ENCODE peak calls at places on chromosomes 5 and 9, in ten cellular contexts. O is prostate gland; K is astrocyte; L is ascending aorta; V is brain microvascular endothelial cell; F is K562; X is naive thymus-derived CD4-positive, alpha-beta T cell; Q is gastrocnemius medialis; S is neuronal stem cell; E is transverse colon. R is an unnamed sample. For H3K27me3, the result is how much of the 10 kb centered on the place peaks cover.

GRCh38 chr5:63959177-63959982 is 2.9 kb downstream of the HTR1A start:
- DNase-seq in O (no peak), E (no peak), K (no peak), F (no peak), S (peak), L (no peak), Q (no peak), X (no peak), V (no peak), R (no peak)

GRCh38 chr5:79499640-79500273 is 14.2 kb downstream of the HOMER1 start:
- DNase-seq in V (no peak), X (no peak), K (no peak), S (no peak), F (no peak), Q (no peak), L (no peak), O (no peak), E (no peak), R (no peak)

GRCh38 chr5:137263319-137263718 is 235.8 kb downstream of the SPOCK1 start:
- DNase-seq in O (no peak), K (no peak), V (no peak), X (no peak), L (no peak), S (no peak), E (no peak), Q (no peak), F (no peak), R (no peak)

GRCh38 chr5:32562841-32563240 is 22.5 kb upstream of the SUB1 start:
- DNase-seq in S (peak), V (no peak), O (no peak), L (no peak), F (no peak), K (peak), E (no peak), X (no peak), Q (no peak), R (peak)

GRCh38 chr9:116157436-116158138 is 4.0 kb downstream of the PAPPA start:
- DNase-seq in L (no peak), F (no peak), K (no peak), O (no peak), Q (no peak), E (no peak), X (no peak), V (peak), S (peak), R (peak)

GRCh38 chr5:160367261-160367660 is 3.2 kb downstream of the C1QTNF2 start:
- DNase-seq in F (no peak), K (no peak), L (no peak), S (no peak), Q (no peak), X (no peak), E (no peak), V (no peak), O (no peak), R (no peak)

GRCh38 chr9:100449420-100449819 is 22.5 kb downstream of the MSANTD3 start:
- DNase-seq in O (no peak), F (no peak), K (no peak), V (no peak), L (no peak), X (no peak), S (no peak), E (no peak), Q (no peak), R (no peak)

GRCh38 chr9:105295986-105296385 is 51.5 kb downstream of the SLC44A1 start:
- DNase-seq in L (no peak), E (no peak), S (no peak), F (no peak), X (no peak), V (peak), K (no peak), Q (no peak), O (no peak), R (peak)

GRCh38 chr5:54062958-54063357 is 247.4 kb downstream of the ARL15 start:
- DNase-seq in E (no peak), L (no peak), S (no peak), O (no peak), V (peak), Q (no peak), X (no peak), F (no peak), K (peak), R (peak)

GRCh38 chr5:148776780-148777179 is 49.6 kb upstream of the ADRB2 start:
- DNase-seq in E (no peak), L (no peak), Q (no peak), K (peak), F (no peak), S (no peak), X (no peak), V (peak), O (no peak), R (peak)

GRCh38 chr5:1110930-1111726 is 735 bp downstream of the SLC12A7 start:
- DNase-seq in Q (no peak), X (no peak), E (no peak), L (no peak), V (no peak), K (no peak), S (peak), F (peak), O (no peak), R (peak)

GRCh38 chr5:67255881-67256280 is 59.3 kb upstream of the CD180 start:
- DNase-seq in X (no peak), O (no peak), Q (no peak), L (no peak), F (no peak), V (no peak), E (no peak), K (peak), S (no peak), R (peak)

GRCh38 chr9:83281306-83282255 is 218.6 kb upstream of the RASEF start:
- DNase-seq in O (peak), S (no peak), K (peak), Q (peak), L (no peak), X (no peak), F (no peak), E (no peak), V (peak), R (peak)

GRCh38 chr5:145943674-145944121 is 7.3 kb downstream of the SH3RF2 start:
- DNase-seq in F (no peak), S (no peak), E (peak), K (no peak), X (no peak), O (no peak), Q (no peak), V (no peak), L (no peak), R (peak)

GRCh38 chr9:84710701-84711397 is 41.3 kb downstream of the NTRK2 start:
- DNase-seq in F (no peak), X (no peak), Q (no peak), K (peak), V (no peak), O (no peak), S (no peak), L (no peak), E (no peak), R (no peak)

GRCh38 chr5:100901851-100902341 is 1.2 kb downstream of the ST8SIA4 start:
- DNase-seq in S (peak), F (no peak), L (peak), E (peak), O (no peak), Q (no peak), V (no peak), X (peak), K (no peak), R (peak)

GRCh38 chr9:129458155-129458661 is 162.7 kb downstream of the C9orf50 start:
- DNase-seq in O (peak), V (peak), L (no peak), X (peak), F (no peak), Q (no peak), K (no peak), E (peak), S (no peak), R (peak)

GRCh38 chr5:33311893-33312292 is 128.9 kb upstream of the TARS1 start:
- DNase-seq in O (no peak), F (no peak), Q (no peak), E (no peak), V (peak), L (no peak), K (peak), X (no peak), S (no peak), R (peak)

GRCh38 chr5:150441813-150442698 is 7.5 kb downstream of the RPS14 start:
- DNase-seq in F (no peak), V (no peak), S (no peak), O (no peak), Q (peak), E (no peak), X (no peak), L (no peak), K (no peak), R (peak)

GRCh38 chr5:34598177-34598794 is 57.8 kb upstream of the RAI14 start:
- DNase-seq in Q (no peak), S (no peak), E (no peak), V (peak), X (no peak), L (no peak), O (no peak), K (peak), F (no peak), R (peak)

GRCh38 chr5:15837584-15838289 is 337.8 kb downstream of the FBXL7 start:
- DNase-seq in F (no peak), Q (no peak), K (peak), E (no peak), L (no peak), X (no peak), V (no peak), O (no peak), S (no peak), R (no peak)

GRCh38 chr5:145531038-145531734 is 304.0 kb downstream of the PRELID2 start:
- DNase-seq in K (peak), X (no peak), F (no peak), Q (no peak), L (no peak), E (peak), V (peak), O (peak), S (no peak), R (peak)

GRCh38 chr5:97229196-97229595 is 46.1 kb upstream of the RIOK2 start:
- DNase-seq in V (no peak), F (no peak), S (no peak), X (no peak), O (peak), L (no peak), Q (no peak), E (no peak), K (no peak), R (no peak)

GRCh38 chr5:33981408-33982171 is 2.9 kb downstream of the SLC45A2 start:
- DNase-seq in K (peak), E (no peak), L (no peak), V (no peak), O (no peak), Q (no peak), X (no peak), S (no peak), F (no peak), R (peak)

GRCh38 chr9:77999231-77999631 is 32.4 kb downstream of the GNAQ start:
- DNase-seq in X (no peak), O (no peak), L (no peak), Q (no peak), S (no peak), K (peak), F (no peak), V (no peak), E (no peak), R (peak)

GRCh38 chr9:119164716-119165115 is 204.5 kb downstream of the BRINP1 start:
- DNase-seq in O (no peak), S (no peak), X (no peak), L (no peak), F (no peak), V (no peak), E (no peak), Q (no peak), K (no peak), R (no peak)

GRCh38 chr5:654071-654778 is 38.9 kb downstream of the TPPP start:
- DNase-seq in E (no peak), K (no peak), O (no peak), F (no peak), V (peak), L (no peak), Q (no peak), X (no peak), S (no peak), R (no peak)

GRCh38 chr9:132646726-132647125 is 23.1 kb downstream of the DDX31 start:
- DNase-seq in Q (no peak), S (no peak), V (no peak), E (no peak), L (no peak), F (no peak), X (no peak), O (no peak), K (no peak), R (no peak)

GRCh38 chr9:37667706-37668672 is 17.2 kb downstream of the FRMPD1 start:
- DNase-seq in V (no peak), S (no peak), O (no peak), L (no peak), E (no peak), K (no peak), X (no peak), F (no peak), Q (peak), R (no peak)

GRCh38 chr5:24714757-24715156 is 70.0 kb upstream of the CDH10 start:
- DNase-seq in S (no peak), Q (no peak), K (peak), F (no peak), X (no peak), O (no peak), V (no peak), L (no peak), E (no peak), R (no peak)

GRCh38 chr9:72773570-72773969 is 179.3 kb downstream of the ALDH1A1 start:
- DNase-seq in V (no peak), L (no peak), X (no peak), O (no peak), E (no peak), K (peak), Q (no peak), F (no peak), S (no peak), R (no peak)

GRCh38 chr5:141515946-141516647 is 27.2 kb downstream of the PCDHGC5 start:
- DNase-seq in X (no peak), L (no peak), E (no peak), V (no peak), S (no peak), K (no peak), Q (no peak), F (no peak), O (no peak), R (no peak)

GRCh38 chr5:100890514-100891008 is 12.5 kb downstream of the ST8SIA4 start:
- DNase-seq in Q (no peak), F (no peak), K (no peak), E (no peak), X (no peak), V (no peak), S (no peak), L (no peak), O (no peak), R (peak)

GRCh38 chr9:581673-582497 is 259.6 kb upstream of the DMRT1 start:
- DNase-seq in X (no peak), O (no peak), F (peak), Q (no peak), E (no peak), V (no peak), S (no peak), K (no peak), L (no peak), R (no peak)

GRCh38 chr5:77971965-77972544 is 195.9 kb upstream of the TBCA start:
- DNase-seq in S (no peak), F (no peak), V (no peak), Q (no peak), X (no peak), E (no peak), L (no peak), K (no peak), O (no peak), R (no peak)
- H3K27me3 ChIP-seq in S (half or more), F (under half), V (half or more), Q (under half), X (under half), E (half or more), L (under half), K (half or more), O (under half), R (under half)

DNA sequence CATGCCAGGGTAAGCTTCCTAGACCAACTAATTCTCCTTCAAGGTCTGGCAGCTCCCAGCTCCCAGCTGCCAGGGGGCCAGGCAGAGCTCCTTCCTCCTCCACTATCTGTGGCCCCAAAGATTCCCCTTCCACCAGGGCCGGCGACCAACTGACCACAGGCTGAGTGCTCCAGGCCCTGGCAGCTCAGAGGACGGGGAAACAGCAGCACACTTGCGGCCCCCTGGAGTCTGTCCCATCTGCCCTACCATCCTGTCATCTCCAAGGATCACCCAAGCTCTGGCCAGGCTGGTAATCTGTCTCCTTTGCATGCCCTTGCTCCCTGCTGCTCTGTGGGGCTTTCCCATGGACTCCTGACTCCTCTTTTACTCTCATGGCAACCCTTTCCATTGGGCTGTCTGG is 31.2 kb upstream of the BASP1 start:
- DNase-seq in L (no peak), Q (no peak), S (no peak), X (no peak), K (no peak), O (no peak), F (no peak), E (no peak), V (no peak), R (peak)
- H3K27ac ChIP-seq in L (peak), Q (no peak), S (no peak), X (no peak), K (peak), O (no peak), F (no peak), E (peak), V (peak), R (peak)

GRCh38 chr9:92804727-92805126 is 40.1 kb upstream of the BICD2 start:
- DNase-seq in F (no peak), L (no peak), E (no peak), O (no peak), V (no peak), X (no peak), K (peak), S (no peak), Q (no peak), R (no peak)
- H3K27me3 ChIP-seq in F (half or more), L (under half), E (half or more), O (under half), V (under half), X (under half), K (half or more), S (half or more), Q (half or more), R (half or more)

GRCh38 chr9:69820955-69821788 is 555 bp downstream of the CFAP95 start:
- DNase-seq in K (no peak), Q (no peak), E (no peak), F (no peak), O (no peak), L (no peak), X (no peak), V (no peak), S (no peak), R (no peak)
- H3K27ac ChIP-seq in K (no peak), Q (no peak), E (no peak), F (no peak), O (no peak), L (no peak), X (no peak), V (no peak), S (no peak), R (no peak)

DNA sequence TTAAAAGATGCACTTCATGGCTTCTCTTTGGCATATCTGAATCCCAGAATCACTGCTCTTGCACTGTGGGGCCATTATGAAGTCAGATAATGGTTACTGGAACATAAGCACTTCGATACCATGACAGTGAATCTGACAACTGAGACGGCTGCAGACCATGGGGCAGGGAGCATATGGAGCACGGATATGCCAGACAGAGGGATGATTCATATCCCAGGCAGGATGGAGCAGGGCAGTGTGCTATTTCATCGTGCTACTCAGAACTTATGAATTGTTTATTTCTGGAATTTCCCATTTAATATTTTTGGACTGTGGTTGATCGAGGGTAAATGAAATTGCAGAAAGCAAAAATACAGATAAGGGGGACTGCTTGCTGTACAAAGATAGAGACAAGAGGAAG is 145.0 kb downstream of the EGFLAM start:
- DNase-seq in S (no peak), X (no peak), K (peak), F (no peak), L (no peak), V (peak), Q (no peak), O (no peak), E (no peak), R (no peak)
- H3K27me3 ChIP-seq in S (under half), X (under half), K (under half), F (under half), L (under half), V (under half), Q (under half), O (under half), E (under half), R (under half)

DNA sequence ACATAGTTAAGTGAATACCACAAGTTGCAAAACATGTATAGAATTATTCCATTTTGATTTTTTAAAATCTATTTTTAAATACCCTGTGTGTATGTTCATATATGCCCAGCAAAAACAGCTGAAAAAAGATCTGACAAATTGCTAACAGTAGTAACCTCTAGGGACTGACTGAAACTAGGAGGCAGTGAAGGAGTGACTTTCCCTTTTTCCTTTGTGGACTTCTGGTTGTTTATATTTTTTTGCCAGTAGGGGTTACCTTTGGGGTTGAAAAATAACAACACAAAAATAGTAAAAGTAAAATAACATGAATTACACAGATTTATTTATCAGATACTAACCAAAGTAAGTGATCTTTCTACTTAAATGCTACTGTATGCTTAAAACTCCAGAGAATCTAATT is 2.9 kb downstream of the MEGF9 start:
- DNase-seq in S (no peak), V (no peak), E (no peak), K (no peak), Q (no peak), O (no peak), F (peak), L (no peak), X (no peak), R (peak)
- H3K27ac ChIP-seq in S (no peak), V (no peak), E (peak), K (no peak), Q (peak), O (peak), F (peak), L (no peak), X (peak), R (no peak)

GRCh38 chr9:23821400-23822181 is 4.4 kb downstream of the ELAVL2 start:
- DNase-seq in S (peak), F (no peak), E (peak), X (no peak), Q (no peak), L (no peak), O (no peak), K (no peak), V (no peak), R (peak)

GRCh38 chr9:23822331-23823169 is 3.5 kb downstream of the ELAVL2 start:
- DNase-seq in V (no peak), F (no peak), E (no peak), Q (no peak), K (no peak), O (no peak), L (no peak), S (no peak), X (no peak), R (no peak)

GRCh38 chr9:23824241-23825142 is 1.5 kb downstream of the ELAVL2 start:
- DNase-seq in X (no peak), S (no peak), Q (no peak), V (no peak), F (no peak), K (peak), O (no peak), L (no peak), E (peak), R (peak)

GRCh38 chr9:23819403-23819802 is 6.6 kb downstream of the ELAVL2 start:
- DNase-seq in S (no peak), V (no peak), O (no peak), Q (no peak), F (no peak), L (no peak), E (no peak), K (no peak), X (no peak), R (no peak)

GRCh38 chr9:23820731-23821399 is 5.2 kb downstream of the ELAVL2 start:
- DNase-seq in F (no peak), K (no peak), O (no peak), X (no peak), S (no peak), E (no peak), V (no peak), Q (no peak), L (no peak), R (no peak)
- H3K27me3 ChIP-seq in F (under half), K (under half), O (under half), X (under half), S (under half), E (half or more), V (under half), Q (half or more), L (under half), R (under half)

GRCh38 chr9:36484124-36484523 is 84.1 kb upstream of the RNF38 start:
- DNase-seq in X (no peak), O (no peak), V (no peak), K (no peak), F (no peak), E (no peak), S (no peak), Q (no peak), L (no peak), R (no peak)

GRCh38 chr9:36479086-36479485 is 79.0 kb upstream of the RNF38 start:
- DNase-seq in F (no peak), O (no peak), E (no peak), X (no peak), S (no peak), V (no peak), K (no peak), Q (no peak), L (no peak), R (no peak)
- H3K27ac ChIP-seq in F (no peak), O (no peak), E (no peak), X (no peak), S (no peak), V (no peak), K (no peak), Q (no peak), L (no peak), R (no peak)

GRCh38 chr5:10563940-10564837 is at the start of gene ANKRD33B:
- DNase-seq in O (no peak), K (peak), F (peak), Q (no peak), E (peak), L (no peak), X (peak), V (peak), S (peak), R (peak)
- H3K27me3 ChIP-seq in O (under half), K (under half), F (half or more), Q (under half), E (half or more), L (under half), X (under half), V (under half), S (half or more), R (under half)